ENCODE peak calls at places on chromosomes 12 and 14, in nine cellular contexts. D, M, I, U, E, R, X, Z and V are unnamed samples.

GRCh38 chr12:11497995-11498394 is 102.6 kb upstream of the PRB2 start:
- DNase-seq in D (no peak), U (no peak), M (no peak), Z (no peak), E (no peak), X (no peak), R (no peak), I (no peak), V (no peak)

GRCh38 chr12:48779869-48780268 is 9.0 kb downstream of the ADCY6 start:
- DNase-seq in Z (no peak), U (peak), D (no peak), M (no peak), I (peak), E (no peak), X (peak), R (peak), V (no peak)

GRCh38 chr14:61652526-61653262 is 42.6 kb upstream of the HIF1A start:
- DNase-seq in D (no peak), U (no peak), Z (no peak), M (no peak), I (no peak), R (peak), E (no peak), X (no peak), V (no peak)

GRCh38 chr14:53391631-53392030 is 238.5 kb upstream of the DDHD1 start:
- DNase-seq in I (no peak), M (no peak), E (no peak), D (no peak), X (peak), U (peak), R (peak), Z (no peak), V (no peak)

GRCh38 chr14:89351364-89351957 is 65.6 kb downstream of the FOXN3 start:
- DNase-seq in X (peak), R (peak), Z (peak), D (no peak), I (no peak), E (peak), U (peak), M (peak), V (no peak)

GRCh38 chr14:22112004-22112403 is 438.4 kb upstream of the OR4E1 start:
- DNase-seq in E (no peak), D (peak), I (no peak), M (no peak), R (no peak), U (no peak), X (no peak), Z (no peak), V (no peak)

GRCh38 chr14:23066368-23066767 is 9.0 kb upstream of the CDH24 start:
- DNase-seq in E (no peak), X (no peak), Z (no peak), D (no peak), M (no peak), I (peak), U (no peak), R (no peak), V (no peak)

GRCh38 chr12:124700810-124701594 is 133.6 kb upstream of the NCOR2 start:
- DNase-seq in U (no peak), D (no peak), I (peak), M (no peak), Z (no peak), X (peak), E (peak), R (peak), V (no peak)

GRCh38 chr12:71732357-71732712 is 22.3 kb upstream of the RAB21 start:
- DNase-seq in Z (no peak), D (no peak), I (no peak), X (no peak), U (no peak), E (no peak), M (no peak), R (no peak), V (no peak)

GRCh38 chr12:122928033-122928890 is 32.3 kb upstream of the VPS37B start:
- DNase-seq in I (no peak), R (no peak), M (no peak), X (no peak), D (no peak), Z (no peak), U (no peak), E (no peak), V (no peak)

GRCh38 chr14:103136388-103137271 is 13.4 kb downstream of the TNFAIP2 start:
- DNase-seq in X (peak), E (peak), Z (no peak), R (peak), I (peak), U (peak), M (no peak), D (no peak), V (peak)

GRCh38 chr14:104509673-104510072 is 69.9 kb upstream of the C14orf180 start:
- DNase-seq in U (no peak), I (no peak), R (no peak), X (no peak), E (no peak), Z (no peak), D (no peak), M (no peak), V (no peak)

GRCh38 chr14:105701456-105702274 is 175.3 kb downstream of the TMEM121 start:
- DNase-seq in R (no peak), M (no peak), Z (no peak), E (no peak), I (no peak), U (no peak), D (no peak), X (no peak), V (no peak)

GRCh38 chr12:107567871-107568619 is 117.6 kb upstream of the PWP1 start:
- DNase-seq in I (no peak), X (no peak), D (no peak), Z (no peak), E (no peak), M (no peak), R (no peak), U (no peak), V (no peak)

GRCh38 chr12:98709022-98709421 is 63.9 kb downstream of the APAF1 start:
- DNase-seq in D (no peak), M (no peak), R (no peak), I (no peak), U (no peak), X (no peak), Z (no peak), E (no peak), V (no peak)

GRCh38 chr14:64201931-64202330 is 92.2 kb downstream of the ESR2 start:
- DNase-seq in M (no peak), I (no peak), X (no peak), R (no peak), Z (no peak), E (no peak), D (no peak), U (no peak), V (no peak)

GRCh38 chr12:89731614-89732013 is 23.0 kb upstream of the ATP2B1 start:
- DNase-seq in U (peak), R (peak), X (peak), I (peak), E (no peak), D (no peak), M (no peak), Z (no peak), V (no peak)

GRCh38 chr12:52521581-52522266 is 1.5 kb upstream of the KRT5 start:
- DNase-seq in R (peak), U (no peak), Z (no peak), E (no peak), X (no peak), D (no peak), I (peak), M (no peak), V (no peak)

GRCh38 chr14:100308112-100308792 is 2.0 kb upstream of the SLC25A29 start:
- DNase-seq in U (no peak), E (no peak), I (no peak), X (no peak), D (no peak), R (no peak), M (no peak), Z (no peak), V (no peak)

GRCh38 chr12:89350661-89351488 is 1.4 kb downstream of the DUSP6 start:
- DNase-seq in R (peak), U (peak), I (no peak), X (no peak), E (peak), M (no peak), D (peak), Z (no peak), V (no peak)

GRCh38 chr14:40229676-40230075 is 797.4 kb upstream of the FBXO33 start:
- DNase-seq in E (no peak), Z (no peak), R (no peak), X (no peak), U (no peak), M (no peak), D (no peak), I (no peak), V (no peak)

GRCh38 chr14:76917158-76917596 is 91.0 kb downstream of the LRRC74A start:
- DNase-seq in M (peak), U (peak), D (no peak), I (peak), Z (no peak), R (peak), X (peak), E (no peak), V (no peak)

GRCh38 chr12:51318846-51319570 is 5.0 kb downstream of the BIN2 start:
- DNase-seq in D (peak), E (peak), I (no peak), M (no peak), Z (no peak), X (no peak), U (no peak), R (no peak), V (no peak)

GRCh38 chr12:2998789-2999264 is 39.6 kb downstream of the TEAD4 start:
- DNase-seq in I (no peak), D (no peak), U (peak), E (no peak), M (no peak), X (peak), Z (peak), R (peak), V (peak)

GRCh38 chr14:69657961-69658360 is 46.6 kb downstream of the SUSD6 start:
- DNase-seq in X (peak), M (peak), Z (peak), D (no peak), E (peak), R (peak), I (no peak), U (peak), V (no peak)

GRCh38 chr14:69650948-69651369 is 39.6 kb downstream of the SUSD6 start:
- DNase-seq in M (no peak), R (peak), E (no peak), I (no peak), Z (no peak), U (no peak), X (no peak), D (no peak), V (no peak)

GRCh38 chr14:69652942-69653680 is 41.7 kb downstream of the SUSD6 start:
- DNase-seq in E (no peak), Z (no peak), D (no peak), R (peak), M (no peak), I (peak), U (no peak), X (peak), V (no peak)

GRCh38 chr14:69651653-69652052 is 40.3 kb downstream of the SUSD6 start:
- DNase-seq in D (no peak), I (no peak), Z (no peak), M (no peak), X (peak), U (no peak), R (peak), E (no peak), V (no peak)

DNA sequence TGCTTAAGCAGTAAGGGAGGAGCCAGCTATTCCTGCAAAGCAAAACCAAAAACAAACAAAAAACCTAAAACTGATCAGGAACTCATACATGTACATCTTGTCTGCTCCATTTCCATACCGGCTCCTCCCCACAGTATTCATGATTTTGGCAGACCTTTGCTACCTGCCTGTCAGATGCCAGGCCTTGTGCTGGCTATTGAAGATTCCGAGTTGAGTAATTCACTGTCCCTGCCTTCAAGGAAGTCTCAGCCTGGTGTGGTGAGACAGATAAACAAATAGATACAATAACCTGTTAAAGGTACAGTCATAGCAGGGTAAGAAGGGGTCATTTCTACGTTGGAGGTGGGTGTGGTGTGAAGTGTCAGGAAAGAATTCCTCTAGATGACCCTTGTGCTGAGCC is 42.7 kb downstream of the SUSD6 start:
- DNase-seq in X (no peak), E (no peak), I (no peak), Z (no peak), U (no peak), D (no peak), R (no peak), M (peak), V (no peak)
- H3K27ac ChIP-seq in X (no peak), E (peak), I (peak), Z (peak), U (no peak), D (no peak), R (no peak), M (peak), V (no peak)

GRCh38 chr14:74326369-74327152 is 21.7 kb upstream of the VRTN start:
- DNase-seq in Z (no peak), E (no peak), R (no peak), U (no peak), D (no peak), M (no peak), I (no peak), X (no peak), V (no peak)
- H3K27ac ChIP-seq in Z (no peak), E (no peak), R (no peak), U (no peak), D (no peak), M (no peak), I (no peak), X (no peak), V (no peak)

GRCh38 chr12:108712164-108712924 is 19.0 kb downstream of the CORO1C start:
- DNase-seq in D (no peak), X (no peak), R (no peak), M (no peak), U (no peak), Z (no peak), I (no peak), E (no peak), V (no peak)
- H3K27ac ChIP-seq in D (no peak), X (peak), R (peak), M (no peak), U (no peak), Z (no peak), I (no peak), E (no peak), V (no peak)

GRCh38 chr14:32012571-32012970 is 64.5 kb upstream of the ARHGAP5 start:
- DNase-seq in I (no peak), X (no peak), R (no peak), Z (no peak), D (no peak), U (no peak), E (no peak), M (no peak), V (no peak)

GRCh38 chr14:32009636-32010560 is 67.2 kb upstream of the ARHGAP5 start:
- DNase-seq in I (no peak), M (no peak), R (no peak), X (no peak), E (no peak), D (no peak), Z (no peak), U (no peak), V (no peak)

GRCh38 chr14:32010561-32011188 is 66.4 kb upstream of the ARHGAP5 start:
- DNase-seq in Z (no peak), E (no peak), I (peak), M (no peak), U (peak), X (peak), D (no peak), R (peak), V (no peak)

GRCh38 chr14:32012062-32012461 is 65.0 kb upstream of the ARHGAP5 start:
- DNase-seq in X (no peak), E (no peak), D (no peak), R (no peak), I (no peak), Z (no peak), U (no peak), M (no peak), V (no peak)

GRCh38 chr14:32011225-32011624 is 65.9 kb upstream of the ARHGAP5 start:
- DNase-seq in R (peak), X (no peak), U (no peak), D (no peak), E (no peak), M (no peak), I (no peak), Z (no peak), V (no peak)
- H3K27ac ChIP-seq in R (peak), X (no peak), U (no peak), D (no peak), E (no peak), M (no peak), I (no peak), Z (no peak), V (no peak)

DNA sequence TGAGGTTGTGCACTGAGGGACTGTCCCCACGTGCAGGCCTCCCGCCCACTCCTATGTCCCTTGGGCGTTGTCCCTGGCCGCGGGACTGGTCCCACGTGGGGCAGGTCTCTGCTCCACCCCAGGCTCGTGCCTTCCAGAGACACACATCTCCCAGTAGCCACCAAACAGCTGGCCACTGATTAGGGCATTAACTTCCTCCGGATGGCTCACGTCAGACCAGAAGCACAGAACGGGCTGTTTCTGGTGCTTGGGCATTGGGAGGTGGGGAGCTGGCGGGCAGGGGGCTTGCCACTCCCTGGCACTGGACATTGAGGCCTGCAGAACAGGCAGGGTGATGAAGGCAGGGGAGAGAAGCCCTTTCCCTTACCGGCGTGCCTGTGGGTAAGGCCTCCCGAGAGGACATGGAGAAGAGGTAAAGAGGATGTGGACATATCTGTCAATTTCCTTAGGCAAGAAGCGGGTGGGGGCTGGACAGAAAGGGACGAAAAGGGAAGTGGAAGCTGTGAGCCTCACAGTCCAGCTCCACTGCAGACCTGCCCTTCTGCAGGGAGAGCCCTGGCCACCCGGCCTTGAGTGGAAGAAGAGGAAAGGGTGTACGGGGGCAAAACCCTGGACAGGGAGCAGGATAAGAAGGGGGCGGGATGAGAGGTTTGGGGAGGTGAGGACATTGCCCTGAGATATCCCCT is 101.2 kb downstream of the NINJ2 start:
- DNase-seq in U (no peak), X (no peak), R (no peak), E (peak), Z (no peak), M (no peak), I (peak), D (no peak), V (no peak)
- H3K27ac ChIP-seq in U (no peak), X (no peak), R (no peak), E (peak), Z (no peak), M (no peak), I (no peak), D (peak), V (no peak)